ENCODE peak calls at places on chromosome 4, in six cellular contexts. F is BE2C, V is H1, J is fibroblast of pulmonary artery, Q is epithelial cell of esophagus, X is AG09309. D is an unnamed sample.

GRCh38 chr4:115190529-115190928 is 77.1 kb upstream of the NDST4 start:
- DNase-seq in F (no peak), V (no peak), J (no peak), Q (no peak), X (no peak), D (no peak)

GRCh38 chr4:48654015-48654664 is 125.9 kb downstream of the FRYL start:
- DNase-seq in F (no peak), V (no peak), J (peak; percentile 31), Q (no peak), X (no peak), D (peak; percentile 19)

GRCh38 chr4:105194328-105195231 is 47.9 kb downstream of the TET2 start:
- DNase-seq in F (no peak), V (no peak), J (peak; percentile 29), Q (peak; percentile 64), X (no peak), D (no peak)

GRCh38 chr4:163606885-163607284 is 112.4 kb downstream of the TMA16 start:
- DNase-seq in F (no peak), V (no peak), J (no peak), Q (no peak), X (no peak), D (no peak)

GRCh38 chr4:168151313-168151712 is 59.0 kb downstream of the ANXA10 start:
- DNase-seq in F (no peak), V (no peak), J (no peak), Q (no peak), X (no peak), D (no peak)

GRCh38 chr4:185304944-185305690 is 90.6 kb downstream of the LRP2BP start:
- DNase-seq in F (peak; percentile 50), V (peak; percentile 57), J (peak; percentile 26), Q (peak; percentile 13), X (no peak), D (no peak)

GRCh38 chr4:183175631-183176232 is 76.7 kb downstream of the WWC2 start:
- DNase-seq in F (no peak), V (no peak), J (peak; percentile 74), Q (no peak), X (no peak), D (peak; percentile 55)

GRCh38 chr4:81449018-81449417 is 22.7 kb downstream of the RASGEF1B start:
- DNase-seq in F (no peak), V (no peak), J (no peak), Q (peak; percentile 44), X (no peak), D (no peak)

GRCh38 chr4:70801265-70801809 is 38.4 kb downstream of the GRSF1 start:
- DNase-seq in F (no peak), V (no peak), J (no peak), Q (no peak), X (no peak), D (no peak)

GRCh38 chr4:83335691-83336090 is 1.0 kb upstream of the HPSE start:
- DNase-seq in F (no peak), V (no peak), J (no peak), Q (no peak), X (no peak), D (peak; percentile 7)
- H3K4me3 ChIP-seq in F (peak overlapping the region; percentile 65), V (no peak overlapping the region), J (no peak overlapping the region), Q (no peak overlapping the region), X (no peak overlapping the region), D (no peak overlapping the region)

DNA sequence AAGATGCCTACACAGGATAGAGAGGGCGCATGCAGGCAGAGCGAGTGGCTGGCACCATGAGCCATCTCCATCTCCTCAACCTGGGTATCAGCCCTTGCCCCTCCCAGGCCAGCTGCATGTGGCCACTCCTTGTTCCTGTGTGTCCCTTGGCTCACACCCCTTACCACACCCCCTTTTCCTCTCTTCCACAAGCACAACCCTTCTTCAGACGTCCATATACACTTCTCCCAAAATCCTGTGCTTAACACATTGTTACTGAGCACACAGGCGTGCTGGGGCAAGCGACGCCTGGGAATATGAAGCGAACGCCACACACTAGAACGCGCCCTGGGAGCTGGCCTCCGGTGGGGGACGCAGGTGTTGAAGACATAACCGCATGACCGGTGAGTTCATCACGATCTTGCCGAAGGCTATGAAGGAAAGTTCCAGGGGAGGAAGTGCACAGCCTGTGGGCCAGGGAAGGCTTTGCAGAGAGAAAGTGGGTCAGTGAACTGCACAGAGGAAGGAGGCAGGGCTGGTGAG is 19.1 kb upstream of the KIAA0232 start:
- DNase-seq in F (no peak), V (no peak), J (no peak), Q (peak; percentile 98), X (no peak), D (no peak)
- TF ChIP-seq CTCF in F (peak; percentile 19), V (no peak), J (no peak), Q (peak; percentile 66), X (no peak), D (peak; percentile 24)

GRCh38 chr4:25863347-25863784 is 578 bp upstream of the SEL1L3 start:
- DNase-seq in F (no peak), V (peak; percentile 82), J (no peak), Q (no peak), X (no peak), D (no peak)
- H3K4me3 ChIP-seq in F (no peak overlapping the region), V (peak overlapping the region; percentile 52), J (peak overlapping the region; percentile 69), Q (peak overlapping the region; percentile 34), X (peak overlapping the region; percentile 61), D (peak overlapping the region; percentile 51)

GRCh38 chr4:8780596-8781368 is 90.9 kb downstream of the HMX1 start:
- DNase-seq in F (no peak), V (no peak), J (no peak), Q (no peak), X (no peak), D (no peak)

GRCh38 chr4:8778760-8779159 is 92.9 kb downstream of the HMX1 start:
- DNase-seq in F (no peak), V (no peak), J (no peak), Q (no peak), X (no peak), D (no peak)

GRCh38 chr4:8778301-8778700 is 93.3 kb downstream of the HMX1 start:
- DNase-seq in F (no peak), V (no peak), J (no peak), Q (no peak), X (no peak), D (no peak)

GRCh38 chr4:8780086-8780485 is 91.6 kb downstream of the HMX1 start:
- DNase-seq in F (no peak), V (no peak), J (no peak), Q (no peak), X (no peak), D (no peak)

DNA sequence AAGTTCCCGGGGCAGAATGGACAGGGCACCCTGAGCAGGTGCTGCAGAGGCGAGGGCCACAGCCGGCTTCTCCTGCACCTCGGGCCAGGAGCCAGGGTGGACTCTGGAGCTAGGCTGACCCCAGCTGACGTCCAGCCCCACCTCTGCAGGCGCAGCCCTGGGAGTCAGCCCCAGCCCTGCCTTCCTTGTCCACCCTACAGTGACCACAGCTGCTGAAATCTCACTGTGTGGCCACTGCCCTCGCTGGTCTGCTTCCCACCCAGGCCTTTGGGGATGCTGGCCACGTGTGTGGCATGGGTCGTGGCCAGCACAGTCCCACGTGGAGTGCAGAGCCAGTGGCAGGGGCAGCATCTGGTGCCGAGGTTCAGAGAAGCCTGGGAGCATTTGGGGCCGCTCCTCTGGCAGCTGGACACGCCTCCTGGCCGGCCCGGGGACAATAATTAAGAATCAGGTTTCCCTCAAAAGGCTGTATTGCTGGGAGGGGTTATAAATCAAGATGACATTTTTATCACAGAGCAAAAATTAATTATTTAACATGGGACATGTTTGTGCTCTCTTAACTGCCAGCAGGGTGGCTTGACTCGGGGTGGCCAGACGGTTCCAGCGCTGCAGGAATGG is 92.2 kb downstream of the HMX1 start:
- DNase-seq in F (no peak), V (no peak), J (no peak), Q (no peak), X (no peak), D (no peak)
- TF ChIP-seq CTCF in F (no peak), V (no peak), J (no peak), Q (no peak), X (no peak), D (no peak)

GRCh38 chr4:2482693-2483092 is 13.8 kb downstream of the RNF4 start:
- DNase-seq in F (no peak), V (no peak), J (peak; percentile 69), Q (no peak), X (no peak), D (peak; percentile 39)

GRCh38 chr4:2486981-2487380 is 18.1 kb downstream of the RNF4 start:
- DNase-seq in F (no peak), V (no peak), J (no peak), Q (peak; percentile 32), X (no peak), D (no peak)

GRCh38 chr4:2483237-2483636 is 14.3 kb downstream of the RNF4 start:
- DNase-seq in F (no peak), V (no peak), J (no peak), Q (no peak), X (no peak), D (no peak)

GRCh38 chr4:2484169-2484568 is 15.3 kb downstream of the RNF4 start:
- DNase-seq in F (no peak), V (no peak), J (no peak), Q (no peak), X (no peak), D (no peak)

GRCh38 chr4:2484993-2485392 is 16.1 kb downstream of the RNF4 start:
- DNase-seq in F (no peak), V (no peak), J (peak; percentile 32), Q (peak; percentile 36), X (no peak), D (peak; percentile 65)
- H3K4me3 ChIP-seq in F (no peak overlapping the region), V (no peak overlapping the region), J (no peak overlapping the region), Q (no peak overlapping the region), X (no peak overlapping the region), D (no peak overlapping the region)

DNA sequence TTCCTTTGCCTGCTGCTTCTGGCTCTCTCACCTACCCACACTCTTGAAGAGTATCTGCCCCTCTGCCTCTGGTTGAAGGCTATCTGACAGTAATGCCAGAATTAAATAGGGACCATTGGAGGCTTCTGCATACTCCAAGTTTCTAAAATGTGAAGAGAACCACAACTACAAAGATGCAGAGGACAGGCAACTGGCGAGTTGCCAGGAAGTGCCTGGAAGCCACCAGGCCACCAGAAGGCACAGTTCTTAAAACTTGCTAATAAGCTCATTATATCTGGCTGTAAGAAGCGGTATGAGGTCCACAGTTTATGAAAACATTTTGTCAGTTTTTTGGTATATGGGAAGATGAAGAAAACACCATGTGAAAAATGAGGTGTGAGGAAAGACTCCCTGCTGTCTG is 202.8 kb downstream of the NR3C2 start:
- DNase-seq in F (peak; percentile 47), V (no peak), J (no peak), Q (no peak), X (no peak), D (no peak)
- TF ChIP-seq CTCF in F (peak; percentile 3), V (no peak), J (no peak), Q (no peak), X (no peak), D (no peak)

GRCh38 chr4:167102475-167102874 is 131.8 kb downstream of the SPOCK3 start:
- DNase-seq in F (no peak), V (no peak), J (no peak), Q (no peak), X (no peak), D (no peak)
- H3K4me3 ChIP-seq in F (no peak overlapping the region), V (no peak overlapping the region), J (no peak overlapping the region), Q (no peak overlapping the region), X (no peak overlapping the region), D (no peak overlapping the region)